ENCODE peak calls at places on chromosomes 7 and 10, in eight cellular contexts. One of them, this sample, is unnamed.

GRCh38 chr10:128180843-128181242 is 54.6 kb upstream of the MKI67 start:
- DNase-seq in CD4-positive, alpha-beta T cell: no peak
- DNase-seq in body of pancreas: no peak
- DNase-seq in natural killer cell: no peak
- DNase-seq in HFFc6: no peak
- DNase-seq in cardiac fibroblast: no peak
- DNase-seq in astrocyte of the spinal cord: no peak
- DNase-seq in foreskin fibroblast: no peak
- DNase-seq in this sample: no peak

GRCh38 chr10:3811331-3811870 is 26.4 kb upstream of the KLF6 start:
- DNase-seq in CD4-positive, alpha-beta T cell: peak
- DNase-seq in body of pancreas: peak
- DNase-seq in natural killer cell: peak
- DNase-seq in HFFc6: no peak
- DNase-seq in cardiac fibroblast: peak
- DNase-seq in astrocyte of the spinal cord: peak
- DNase-seq in foreskin fibroblast: peak
- DNase-seq in this sample: no peak

GRCh38 chr7:112495820-112496462 is 15.2 kb downstream of the LSMEM1 start:
- DNase-seq in CD4-positive, alpha-beta T cell: peak
- DNase-seq in body of pancreas: peak
- DNase-seq in natural killer cell: no peak
- DNase-seq in HFFc6: peak
- DNase-seq in cardiac fibroblast: peak
- DNase-seq in astrocyte of the spinal cord: peak
- DNase-seq in foreskin fibroblast: peak
- DNase-seq in this sample: no peak

GRCh38 chr10:79488303-79488702 is 24.0 kb upstream of the EIF5AL1 start:
- DNase-seq in CD4-positive, alpha-beta T cell: no peak
- DNase-seq in body of pancreas: no peak
- DNase-seq in natural killer cell: no peak
- DNase-seq in HFFc6: peak
- DNase-seq in cardiac fibroblast: peak
- DNase-seq in astrocyte of the spinal cord: peak
- DNase-seq in foreskin fibroblast: peak
- DNase-seq in this sample: no peak

GRCh38 chr10:128421731-128422130 is 295.5 kb upstream of the MKI67 start:
- DNase-seq in CD4-positive, alpha-beta T cell: no peak
- DNase-seq in body of pancreas: no peak
- DNase-seq in natural killer cell: no peak
- DNase-seq in HFFc6: no peak
- DNase-seq in cardiac fibroblast: no peak
- DNase-seq in astrocyte of the spinal cord: no peak
- DNase-seq in foreskin fibroblast: no peak
- DNase-seq in this sample: no peak

GRCh38 chr10:125263551-125263950 is 103.2 kb upstream of the CTBP2 start:
- DNase-seq in CD4-positive, alpha-beta T cell: no peak
- DNase-seq in body of pancreas: no peak
- DNase-seq in natural killer cell: no peak
- DNase-seq in HFFc6: peak
- DNase-seq in cardiac fibroblast: peak
- DNase-seq in astrocyte of the spinal cord: no peak
- DNase-seq in foreskin fibroblast: no peak
- DNase-seq in this sample: no peak

GRCh38 chr7:28055161-28055544 is 125.4 kb downstream of the JAZF1 start:
- DNase-seq in CD4-positive, alpha-beta T cell: no peak
- DNase-seq in body of pancreas: no peak
- DNase-seq in natural killer cell: no peak
- DNase-seq in HFFc6: no peak
- DNase-seq in cardiac fibroblast: no peak
- DNase-seq in astrocyte of the spinal cord: no peak
- DNase-seq in foreskin fibroblast: no peak
- DNase-seq in this sample: no peak

GRCh38 chr10:82981137-82981723 is 1106.2 kb downstream of the NRG3 start:
- DNase-seq in CD4-positive, alpha-beta T cell: no peak
- DNase-seq in body of pancreas: no peak
- DNase-seq in natural killer cell: no peak
- DNase-seq in HFFc6: peak
- DNase-seq in cardiac fibroblast: peak
- DNase-seq in astrocyte of the spinal cord: peak
- DNase-seq in foreskin fibroblast: peak
- DNase-seq in this sample: no peak

GRCh38 chr10:124918906-124919305 is 23.0 kb upstream of the ZRANB1 start:
- DNase-seq in CD4-positive, alpha-beta T cell: no peak
- DNase-seq in body of pancreas: no peak
- DNase-seq in natural killer cell: no peak
- DNase-seq in HFFc6: no peak
- DNase-seq in cardiac fibroblast: no peak
- DNase-seq in astrocyte of the spinal cord: no peak
- DNase-seq in foreskin fibroblast: no peak
- DNase-seq in this sample: no peak

GRCh38 chr7:130071701-130072622 is 1.6 kb downstream of the KLHDC10 start:
- DNase-seq in CD4-positive, alpha-beta T cell: peak
- DNase-seq in body of pancreas: peak
- DNase-seq in natural killer cell: peak
- DNase-seq in HFFc6: peak
- DNase-seq in cardiac fibroblast: peak
- DNase-seq in astrocyte of the spinal cord: peak
- DNase-seq in foreskin fibroblast: peak
- DNase-seq in this sample: no peak

GRCh38 chr7:21543528-21544302 is 876 bp downstream of the DNAH11 start:
- DNase-seq in CD4-positive, alpha-beta T cell: no peak
- DNase-seq in body of pancreas: peak
- DNase-seq in natural killer cell: no peak
- DNase-seq in HFFc6: no peak
- DNase-seq in cardiac fibroblast: peak
- DNase-seq in astrocyte of the spinal cord: peak
- DNase-seq in foreskin fibroblast: peak
- DNase-seq in this sample: no peak

GRCh38 chr10:132298038-132298935 is 9.5 kb downstream of the STK32C start:
- DNase-seq in CD4-positive, alpha-beta T cell: no peak
- DNase-seq in body of pancreas: no peak
- DNase-seq in natural killer cell: no peak
- DNase-seq in HFFc6: no peak
- DNase-seq in cardiac fibroblast: no peak
- DNase-seq in astrocyte of the spinal cord: no peak
- DNase-seq in foreskin fibroblast: no peak
- DNase-seq in this sample: no peak

GRCh38 chr7:115387168-115387567 is 465.3 kb downstream of the MDFIC start:
- DNase-seq in CD4-positive, alpha-beta T cell: no peak
- DNase-seq in body of pancreas: no peak
- DNase-seq in natural killer cell: no peak
- DNase-seq in HFFc6: no peak
- DNase-seq in cardiac fibroblast: no peak
- DNase-seq in astrocyte of the spinal cord: no peak
- DNase-seq in foreskin fibroblast: no peak
- DNase-seq in this sample: no peak

GRCh38 chr10:110002801-110003523 is 4.8 kb upstream of the ADD3 start:
- DNase-seq in CD4-positive, alpha-beta T cell: no peak
- DNase-seq in body of pancreas: no peak
- DNase-seq in natural killer cell: no peak
- DNase-seq in HFFc6: no peak
- DNase-seq in cardiac fibroblast: no peak
- DNase-seq in astrocyte of the spinal cord: no peak
- DNase-seq in foreskin fibroblast: no peak
- DNase-seq in this sample: no peak

GRCh38 chr7:28358423-28358868 is 53.9 kb upstream of the CREB5 start:
- DNase-seq in CD4-positive, alpha-beta T cell: no peak
- DNase-seq in body of pancreas: no peak
- DNase-seq in natural killer cell: no peak
- DNase-seq in HFFc6: peak
- DNase-seq in cardiac fibroblast: peak
- DNase-seq in astrocyte of the spinal cord: peak
- DNase-seq in foreskin fibroblast: peak
- DNase-seq in this sample: no peak

GRCh38 chr10:35674843-35675242 is 32.7 kb upstream of the FZD8 start:
- DNase-seq in CD4-positive, alpha-beta T cell: no peak
- DNase-seq in body of pancreas: no peak
- DNase-seq in natural killer cell: no peak
- DNase-seq in HFFc6: no peak
- DNase-seq in cardiac fibroblast: no peak
- DNase-seq in astrocyte of the spinal cord: no peak
- DNase-seq in foreskin fibroblast: no peak
- DNase-seq in this sample: no peak

GRCh38 chr7:96199421-96199820 is 122.5 kb downstream of the SLC25A13 start:
- DNase-seq in CD4-positive, alpha-beta T cell: no peak
- DNase-seq in body of pancreas: no peak
- DNase-seq in natural killer cell: no peak
- DNase-seq in HFFc6: peak
- DNase-seq in cardiac fibroblast: peak
- DNase-seq in astrocyte of the spinal cord: peak
- DNase-seq in foreskin fibroblast: no peak
- DNase-seq in this sample: no peak

GRCh38 chr10:104199567-104199966 is 32.6 kb downstream of the CFAP43 start:
- DNase-seq in CD4-positive, alpha-beta T cell: no peak
- DNase-seq in body of pancreas: no peak
- DNase-seq in natural killer cell: no peak
- DNase-seq in HFFc6: no peak
- DNase-seq in cardiac fibroblast: no peak
- DNase-seq in astrocyte of the spinal cord: no peak
- DNase-seq in foreskin fibroblast: no peak
- DNase-seq in this sample: no peak

GRCh38 chr7:41995632-41996271 is 241.3 kb downstream of the GLI3 start:
- DNase-seq in CD4-positive, alpha-beta T cell: no peak
- DNase-seq in body of pancreas: no peak
- DNase-seq in natural killer cell: no peak
- DNase-seq in HFFc6: no peak
- DNase-seq in cardiac fibroblast: no peak
- DNase-seq in astrocyte of the spinal cord: no peak
- DNase-seq in foreskin fibroblast: no peak
- DNase-seq in this sample: no peak

GRCh38 chr10:49161411-49161997 is 26.7 kb downstream of the TMEM273 start:
- DNase-seq in CD4-positive, alpha-beta T cell: no peak
- DNase-seq in body of pancreas: no peak
- DNase-seq in natural killer cell: no peak
- DNase-seq in HFFc6: peak
- DNase-seq in cardiac fibroblast: peak
- DNase-seq in astrocyte of the spinal cord: peak
- DNase-seq in foreskin fibroblast: peak
- DNase-seq in this sample: no peak

GRCh38 chr7:23246540-23246939 is at the start of gene GPNMB:
- DNase-seq in CD4-positive, alpha-beta T cell: no peak
- DNase-seq in body of pancreas: no peak
- DNase-seq in natural killer cell: no peak
- DNase-seq in HFFc6: peak
- DNase-seq in cardiac fibroblast: peak
- DNase-seq in astrocyte of the spinal cord: peak
- DNase-seq in foreskin fibroblast: peak
- DNase-seq in this sample: no peak

GRCh38 chr7:85851571-85852193 is 664.8 kb upstream of the SEMA3D start:
- DNase-seq in CD4-positive, alpha-beta T cell: no peak
- DNase-seq in body of pancreas: no peak
- DNase-seq in natural killer cell: no peak
- DNase-seq in HFFc6: peak
- DNase-seq in cardiac fibroblast: peak
- DNase-seq in astrocyte of the spinal cord: peak
- DNase-seq in foreskin fibroblast: peak
- DNase-seq in this sample: no peak

GRCh38 chr7:44068054-44068453 is 2.7 kb upstream of the PGAM2 start:
- DNase-seq in CD4-positive, alpha-beta T cell: no peak
- DNase-seq in body of pancreas: no peak
- DNase-seq in natural killer cell: no peak
- DNase-seq in HFFc6: no peak
- DNase-seq in cardiac fibroblast: no peak
- DNase-seq in astrocyte of the spinal cord: no peak
- DNase-seq in foreskin fibroblast: no peak
- DNase-seq in this sample: no peak

GRCh38 chr10:58412502-58412961 is 27.3 kb downstream of the TFAM start:
- DNase-seq in CD4-positive, alpha-beta T cell: no peak
- DNase-seq in body of pancreas: no peak
- DNase-seq in natural killer cell: no peak
- DNase-seq in HFFc6: peak
- DNase-seq in cardiac fibroblast: peak
- DNase-seq in astrocyte of the spinal cord: peak
- DNase-seq in foreskin fibroblast: peak
- DNase-seq in this sample: no peak

GRCh38 chr10:91540714-91541113 is 92.2 kb downstream of the PPP1R3C start:
- DNase-seq in CD4-positive, alpha-beta T cell: no peak
- DNase-seq in body of pancreas: no peak
- DNase-seq in natural killer cell: no peak
- DNase-seq in HFFc6: no peak
- DNase-seq in cardiac fibroblast: peak
- DNase-seq in astrocyte of the spinal cord: no peak
- DNase-seq in foreskin fibroblast: no peak
- DNase-seq in this sample: no peak

GRCh38 chr10:24174014-24174413 is 34.9 kb upstream of the KIAA1217 start:
- DNase-seq in CD4-positive, alpha-beta T cell: no peak
- DNase-seq in body of pancreas: no peak
- DNase-seq in natural killer cell: no peak
- DNase-seq in HFFc6: no peak
- DNase-seq in cardiac fibroblast: no peak
- DNase-seq in astrocyte of the spinal cord: no peak
- DNase-seq in foreskin fibroblast: no peak
- DNase-seq in this sample: no peak

GRCh38 chr7:102063736-102064135 is 222.9 kb upstream of the SH2B2 start:
- DNase-seq in CD4-positive, alpha-beta T cell: no peak
- DNase-seq in body of pancreas: no peak
- DNase-seq in natural killer cell: no peak
- DNase-seq in HFFc6: peak
- DNase-seq in cardiac fibroblast: peak
- DNase-seq in astrocyte of the spinal cord: peak
- DNase-seq in foreskin fibroblast: no peak
- DNase-seq in this sample: no peak

GRCh38 chr10:28858641-28859040 is 181.3 kb downstream of the BAMBI start:
- DNase-seq in CD4-positive, alpha-beta T cell: no peak
- DNase-seq in body of pancreas: no peak
- DNase-seq in natural killer cell: no peak
- DNase-seq in HFFc6: no peak
- DNase-seq in cardiac fibroblast: no peak
- DNase-seq in astrocyte of the spinal cord: no peak
- DNase-seq in foreskin fibroblast: no peak
- DNase-seq in this sample: no peak
- TF ChIP-seq CTCF in CD4-positive, alpha-beta T cell: no peak
- TF ChIP-seq CTCF in body of pancreas: no peak
- TF ChIP-seq CTCF in natural killer cell: no peak
- TF ChIP-seq CTCF in HFFc6: no peak
- TF ChIP-seq CTCF in cardiac fibroblast: no peak
- TF ChIP-seq CTCF in astrocyte of the spinal cord: no peak
- TF ChIP-seq CTCF in foreskin fibroblast: no peak
- TF ChIP-seq CTCF in this sample: no peak

GRCh38 chr10:61897671-61898434 is 3.6 kb upstream of the ARID5B start:
- DNase-seq in CD4-positive, alpha-beta T cell: no peak
- DNase-seq in body of pancreas: peak
- DNase-seq in natural killer cell: no peak
- DNase-seq in HFFc6: peak
- DNase-seq in cardiac fibroblast: peak
- DNase-seq in astrocyte of the spinal cord: peak
- DNase-seq in foreskin fibroblast: peak
- DNase-seq in this sample: no peak
- TF ChIP-seq CTCF in CD4-positive, alpha-beta T cell: no peak
- TF ChIP-seq CTCF in body of pancreas: peak
- TF ChIP-seq CTCF in natural killer cell: no peak
- TF ChIP-seq CTCF in HFFc6: peak
- TF ChIP-seq CTCF in cardiac fibroblast: peak
- TF ChIP-seq CTCF in astrocyte of the spinal cord: peak
- TF ChIP-seq CTCF in foreskin fibroblast: peak
- TF ChIP-seq CTCF in this sample: no peak

GRCh38 chr7:107384025-107384424 is 85.8 kb upstream of the GPR22 start:
- DNase-seq in CD4-positive, alpha-beta T cell: no peak
- DNase-seq in body of pancreas: no peak
- DNase-seq in natural killer cell: no peak
- DNase-seq in HFFc6: no peak
- DNase-seq in cardiac fibroblast: no peak
- DNase-seq in astrocyte of the spinal cord: no peak
- DNase-seq in foreskin fibroblast: no peak
- DNase-seq in this sample: no peak
- TF ChIP-seq CTCF in CD4-positive, alpha-beta T cell: no peak
- TF ChIP-seq CTCF in body of pancreas: no peak
- TF ChIP-seq CTCF in natural killer cell: no peak
- TF ChIP-seq CTCF in HFFc6: peak
- TF ChIP-seq CTCF in cardiac fibroblast: peak
- TF ChIP-seq CTCF in astrocyte of the spinal cord: peak
- TF ChIP-seq CTCF in foreskin fibroblast: no peak
- TF ChIP-seq CTCF in this sample: no peak

GRCh38 chr10:77574436-77574835 is 63.2 kb downstream of the KCNMA1 start:
- DNase-seq in CD4-positive, alpha-beta T cell: no peak
- DNase-seq in body of pancreas: no peak
- DNase-seq in natural killer cell: no peak
- DNase-seq in HFFc6: no peak
- DNase-seq in cardiac fibroblast: no peak
- DNase-seq in astrocyte of the spinal cord: no peak
- DNase-seq in foreskin fibroblast: no peak
- DNase-seq in this sample: no peak
- TF ChIP-seq CTCF in CD4-positive, alpha-beta T cell: no peak
- TF ChIP-seq CTCF in body of pancreas: no peak
- TF ChIP-seq CTCF in natural killer cell: no peak
- TF ChIP-seq CTCF in HFFc6: peak
- TF ChIP-seq CTCF in cardiac fibroblast: no peak
- TF ChIP-seq CTCF in astrocyte of the spinal cord: peak
- TF ChIP-seq CTCF in foreskin fibroblast: no peak
- TF ChIP-seq CTCF in this sample: no peak